ENCODE peak calls at places on chromosome 22, in eight cellular contexts. One of them, this sample, is unnamed.

GRCh38 chr22:37462983-37463382 is 23.2 kb downstream of the MFNG start:
- DNase-seq in stimulated activated CD4-positive, alpha-beta T cell treated with anti-CD3 and anti-CD28 coated beads, Interleukin-15, amount 100 ng/mL, for 24 hours: no peak
- DNase-seq in AML-193: peak
- DNase-seq in SK-N-SH: no peak
- DNase-seq in astrocyte of the hippocampus: peak
- DNase-seq in HuH-7.5: peak
- DNase-seq in activated CD8-positive, alpha-beta memory T cell treated with anti-CD3 and anti-CD28 coated beads for 4 hours: no peak
- DNase-seq in NCI-H1092 treated with DMSO at 0.1 percent for 48 hours: no peak
- DNase-seq in this sample: no peak

GRCh38 chr22:48870436-48870835 is 957.2 kb downstream of the BRD1 start:
- DNase-seq in stimulated activated CD4-positive, alpha-beta T cell treated with anti-CD3 and anti-CD28 coated beads, Interleukin-15, amount 100 ng/mL, for 24 hours: no peak
- DNase-seq in HuH-7.5: no peak
- DNase-seq in activated CD8-positive, alpha-beta memory T cell treated with anti-CD3 and anti-CD28 coated beads for 4 hours: no peak
- DNase-seq in SK-N-SH: no peak
- DNase-seq in NCI-H1092 treated with DMSO at 0.1 percent for 48 hours: no peak
- DNase-seq in AML-193: no peak
- DNase-seq in astrocyte of the hippocampus: no peak
- DNase-seq in this sample: no peak

GRCh38 chr22:41913842-41914534 is 886 bp downstream of the SHISA8 start:
- DNase-seq in NCI-H1092 treated with DMSO at 0.1 percent for 48 hours: peak
- DNase-seq in SK-N-SH: no peak
- DNase-seq in stimulated activated CD4-positive, alpha-beta T cell treated with anti-CD3 and anti-CD28 coated beads, Interleukin-15, amount 100 ng/mL, for 24 hours: no peak
- DNase-seq in activated CD8-positive, alpha-beta memory T cell treated with anti-CD3 and anti-CD28 coated beads for 4 hours: no peak
- DNase-seq in HuH-7.5: no peak
- DNase-seq in astrocyte of the hippocampus: peak
- DNase-seq in AML-193: no peak
- DNase-seq in this sample: no peak

GRCh38 chr22:43391306-43391705 is 20.5 kb upstream of the MPPED1 start:
- DNase-seq in activated CD8-positive, alpha-beta memory T cell treated with anti-CD3 and anti-CD28 coated beads for 4 hours: no peak
- DNase-seq in HuH-7.5: peak
- DNase-seq in stimulated activated CD4-positive, alpha-beta T cell treated with anti-CD3 and anti-CD28 coated beads, Interleukin-15, amount 100 ng/mL, for 24 hours: no peak
- DNase-seq in astrocyte of the hippocampus: no peak
- DNase-seq in AML-193: no peak
- DNase-seq in NCI-H1092 treated with DMSO at 0.1 percent for 48 hours: no peak
- DNase-seq in SK-N-SH: no peak
- DNase-seq in this sample: no peak

GRCh38 chr22:36790648-36791047 is 14.7 kb upstream of the IFT27 start:
- DNase-seq in SK-N-SH: no peak
- DNase-seq in HuH-7.5: no peak
- DNase-seq in astrocyte of the hippocampus: no peak
- DNase-seq in stimulated activated CD4-positive, alpha-beta T cell treated with anti-CD3 and anti-CD28 coated beads, Interleukin-15, amount 100 ng/mL, for 24 hours: peak
- DNase-seq in AML-193: no peak
- DNase-seq in activated CD8-positive, alpha-beta memory T cell treated with anti-CD3 and anti-CD28 coated beads for 4 hours: no peak
- DNase-seq in NCI-H1092 treated with DMSO at 0.1 percent for 48 hours: no peak
- DNase-seq in this sample: no peak

GRCh38 chr22:42399315-42400271 is 32.6 kb downstream of the NFAM1 start:
- DNase-seq in stimulated activated CD4-positive, alpha-beta T cell treated with anti-CD3 and anti-CD28 coated beads, Interleukin-15, amount 100 ng/mL, for 24 hours: no peak
- DNase-seq in SK-N-SH: peak
- DNase-seq in activated CD8-positive, alpha-beta memory T cell treated with anti-CD3 and anti-CD28 coated beads for 4 hours: no peak
- DNase-seq in NCI-H1092 treated with DMSO at 0.1 percent for 48 hours: peak
- DNase-seq in HuH-7.5: no peak
- DNase-seq in astrocyte of the hippocampus: peak
- DNase-seq in AML-193: no peak
- DNase-seq in this sample: peak

GRCh38 chr22:28976588-28976987 is 85.0 kb downstream of the C22orf31 start:
- DNase-seq in activated CD8-positive, alpha-beta memory T cell treated with anti-CD3 and anti-CD28 coated beads for 4 hours: no peak
- DNase-seq in stimulated activated CD4-positive, alpha-beta T cell treated with anti-CD3 and anti-CD28 coated beads, Interleukin-15, amount 100 ng/mL, for 24 hours: no peak
- DNase-seq in AML-193: no peak
- DNase-seq in astrocyte of the hippocampus: peak
- DNase-seq in SK-N-SH: no peak
- DNase-seq in NCI-H1092 treated with DMSO at 0.1 percent for 48 hours: no peak
- DNase-seq in HuH-7.5: no peak
- DNase-seq in this sample: no peak

GRCh38 chr22:28883917-28884753 is 763 bp downstream of the ZNRF3 start:
- DNase-seq in activated CD8-positive, alpha-beta memory T cell treated with anti-CD3 and anti-CD28 coated beads for 4 hours: no peak
- DNase-seq in HuH-7.5: peak
- DNase-seq in NCI-H1092 treated with DMSO at 0.1 percent for 48 hours: no peak
- DNase-seq in stimulated activated CD4-positive, alpha-beta T cell treated with anti-CD3 and anti-CD28 coated beads, Interleukin-15, amount 100 ng/mL, for 24 hours: peak
- DNase-seq in astrocyte of the hippocampus: no peak
- DNase-seq in SK-N-SH: peak
- DNase-seq in AML-193: no peak
- DNase-seq in this sample: peak

GRCh38 chr22:24716602-24717001 is 57.9 kb downstream of the PIWIL3 start:
- DNase-seq in HuH-7.5: no peak
- DNase-seq in NCI-H1092 treated with DMSO at 0.1 percent for 48 hours: no peak
- DNase-seq in activated CD8-positive, alpha-beta memory T cell treated with anti-CD3 and anti-CD28 coated beads for 4 hours: no peak
- DNase-seq in astrocyte of the hippocampus: no peak
- DNase-seq in stimulated activated CD4-positive, alpha-beta T cell treated with anti-CD3 and anti-CD28 coated beads, Interleukin-15, amount 100 ng/mL, for 24 hours: no peak
- DNase-seq in SK-N-SH: no peak
- DNase-seq in AML-193: no peak
- DNase-seq in this sample: no peak

GRCh38 chr22:43832393-43833265 is 20.5 kb upstream of the EFCAB6 start:
- DNase-seq in activated CD8-positive, alpha-beta memory T cell treated with anti-CD3 and anti-CD28 coated beads for 4 hours: no peak
- DNase-seq in AML-193: no peak
- DNase-seq in stimulated activated CD4-positive, alpha-beta T cell treated with anti-CD3 and anti-CD28 coated beads, Interleukin-15, amount 100 ng/mL, for 24 hours: no peak
- DNase-seq in astrocyte of the hippocampus: no peak
- DNase-seq in SK-N-SH: no peak
- DNase-seq in NCI-H1092 treated with DMSO at 0.1 percent for 48 hours: no peak
- DNase-seq in HuH-7.5: no peak
- DNase-seq in this sample: no peak

GRCh38 chr22:27775087-27775697 is 26.4 kb downstream of the MN1 start:
- DNase-seq in HuH-7.5: no peak
- DNase-seq in NCI-H1092 treated with DMSO at 0.1 percent for 48 hours: no peak
- DNase-seq in SK-N-SH: no peak
- DNase-seq in AML-193: no peak
- DNase-seq in stimulated activated CD4-positive, alpha-beta T cell treated with anti-CD3 and anti-CD28 coated beads, Interleukin-15, amount 100 ng/mL, for 24 hours: no peak
- DNase-seq in activated CD8-positive, alpha-beta memory T cell treated with anti-CD3 and anti-CD28 coated beads for 4 hours: no peak
- DNase-seq in astrocyte of the hippocampus: peak
- DNase-seq in this sample: no peak

GRCh38 chr22:23302171-23303002 is 122.1 kb downstream of the BCR start:
- DNase-seq in NCI-H1092 treated with DMSO at 0.1 percent for 48 hours: no peak
- DNase-seq in AML-193: no peak
- DNase-seq in stimulated activated CD4-positive, alpha-beta T cell treated with anti-CD3 and anti-CD28 coated beads, Interleukin-15, amount 100 ng/mL, for 24 hours: no peak
- DNase-seq in HuH-7.5: no peak
- DNase-seq in SK-N-SH: no peak
- DNase-seq in astrocyte of the hippocampus: peak
- DNase-seq in activated CD8-positive, alpha-beta memory T cell treated with anti-CD3 and anti-CD28 coated beads for 4 hours: no peak
- DNase-seq in this sample: no peak

GRCh38 chr22:37177755-37178154 is 10.3 kb downstream of the C1QTNF6 start:
- DNase-seq in activated CD8-positive, alpha-beta memory T cell treated with anti-CD3 and anti-CD28 coated beads for 4 hours: no peak
- DNase-seq in astrocyte of the hippocampus: no peak
- DNase-seq in stimulated activated CD4-positive, alpha-beta T cell treated with anti-CD3 and anti-CD28 coated beads, Interleukin-15, amount 100 ng/mL, for 24 hours: no peak
- DNase-seq in SK-N-SH: no peak
- DNase-seq in AML-193: no peak
- DNase-seq in HuH-7.5: no peak
- DNase-seq in NCI-H1092 treated with DMSO at 0.1 percent for 48 hours: no peak
- DNase-seq in this sample: no peak

GRCh38 chr22:44525872-44526271 is 27.8 kb upstream of the RTL6 start:
- DNase-seq in activated CD8-positive, alpha-beta memory T cell treated with anti-CD3 and anti-CD28 coated beads for 4 hours: no peak
- DNase-seq in SK-N-SH: no peak
- DNase-seq in AML-193: no peak
- DNase-seq in NCI-H1092 treated with DMSO at 0.1 percent for 48 hours: peak
- DNase-seq in HuH-7.5: no peak
- DNase-seq in stimulated activated CD4-positive, alpha-beta T cell treated with anti-CD3 and anti-CD28 coated beads, Interleukin-15, amount 100 ng/mL, for 24 hours: no peak
- DNase-seq in astrocyte of the hippocampus: no peak
- DNase-seq in this sample: no peak

GRCh38 chr22:26897384-26897783 is 240.0 kb downstream of the MIAT start:
- DNase-seq in SK-N-SH: no peak
- DNase-seq in stimulated activated CD4-positive, alpha-beta T cell treated with anti-CD3 and anti-CD28 coated beads, Interleukin-15, amount 100 ng/mL, for 24 hours: no peak
- DNase-seq in activated CD8-positive, alpha-beta memory T cell treated with anti-CD3 and anti-CD28 coated beads for 4 hours: no peak
- DNase-seq in AML-193: no peak
- DNase-seq in astrocyte of the hippocampus: no peak
- DNase-seq in HuH-7.5: no peak
- DNase-seq in NCI-H1092 treated with DMSO at 0.1 percent for 48 hours: no peak
- DNase-seq in this sample: no peak

GRCh38 chr22:25008666-25009065 is 56.1 kb downstream of the KIAA1671 start:
- DNase-seq in astrocyte of the hippocampus: no peak
- DNase-seq in NCI-H1092 treated with DMSO at 0.1 percent for 48 hours: no peak
- DNase-seq in SK-N-SH: no peak
- DNase-seq in activated CD8-positive, alpha-beta memory T cell treated with anti-CD3 and anti-CD28 coated beads for 4 hours: no peak
- DNase-seq in AML-193: no peak
- DNase-seq in HuH-7.5: no peak
- DNase-seq in stimulated activated CD4-positive, alpha-beta T cell treated with anti-CD3 and anti-CD28 coated beads, Interleukin-15, amount 100 ng/mL, for 24 hours: no peak
- DNase-seq in this sample: peak

GRCh38 chr22:24695958-24696511 is 78.5 kb downstream of the PIWIL3 start:
- DNase-seq in HuH-7.5: no peak
- DNase-seq in AML-193: no peak
- DNase-seq in NCI-H1092 treated with DMSO at 0.1 percent for 48 hours: no peak
- DNase-seq in stimulated activated CD4-positive, alpha-beta T cell treated with anti-CD3 and anti-CD28 coated beads, Interleukin-15, amount 100 ng/mL, for 24 hours: no peak
- DNase-seq in astrocyte of the hippocampus: peak
- DNase-seq in SK-N-SH: no peak
- DNase-seq in activated CD8-positive, alpha-beta memory T cell treated with anti-CD3 and anti-CD28 coated beads for 4 hours: no peak
- DNase-seq in this sample: peak